ENCODE peak calls at places on chromosomes 4 and X, in seven cellular contexts. A is T-helper 2 cell; Q is IMR-90; G is fibroblast of the aortic adventitia; U is PC-3; N is uterus; W is CD8-positive, alpha-beta T cell. K is an unnamed sample.
A peak's percentile ranks its signal among the peaks of the same experiment; 100 is the strongest.

GRCh38 chr4:10196191-10196590 is 79.6 kb upstream of the WDR1 start:
- DNase-seq in W (no peak), Q (no peak), A (no peak), N (no peak), U (no peak), G (no peak), K (no peak)

GRCh38 chr4:126440297-126440696 is 1125.5 kb downstream of the FAT4 start:
- DNase-seq in A (no peak), N (no peak), W (no peak), Q (no peak), U (no peak), G (no peak), K (no peak)

GRCh38 chr4:5389756-5390155 is 318.6 kb downstream of the EVC2 start:
- DNase-seq in W (no peak), A (no peak), U (no peak), N (no peak), Q (no peak), G (no peak), K (no peak)

GRCh38 chr4:143375326-143376073 is 38.8 kb downstream of the GAB1 start:
- DNase-seq in U (peak; percentile 55), Q (no peak), W (no peak), A (peak; percentile 35), N (no peak), G (no peak), K (peak; percentile 8)

GRCh38 chrX:153641575-153642312 is 5.3 kb upstream of the DUSP9 start:
- DNase-seq in G (no peak), A (no peak), U (no peak), Q (no peak), W (no peak), N (no peak), K (no peak)

GRCh38 chr4:7876096-7876993 is 63.3 kb downstream of the AFAP1 start:
- DNase-seq in G (peak; percentile 64), N (peak; percentile 55), Q (peak; percentile 73), W (peak; percentile 41), U (no peak), A (peak; percentile 66), K (no peak)

GRCh38 chrX:45352588-45352987 is 151.9 kb upstream of the DIPK2B start:
- DNase-seq in G (peak; percentile 16), Q (no peak), N (no peak), U (no peak), W (no peak), A (no peak), K (no peak)

GRCh38 chr4:146959692-146960091 is 14.0 kb upstream of the TTC29 start:
- DNase-seq in G (peak; percentile 36), U (peak; percentile 17), A (no peak), Q (peak; percentile 3), N (no peak), W (no peak), K (no peak)

GRCh38 chrX:85927740-85928139 is 119.6 kb downstream of the CHM start:
- DNase-seq in W (no peak), Q (no peak), G (no peak), N (no peak), U (no peak), A (no peak), K (no peak)

GRCh38 chrX:20829665-20830481 is 544.3 kb upstream of the CNKSR2 start:
- DNase-seq in G (peak; percentile 34), Q (no peak), N (no peak), U (peak; percentile 88), A (no peak), W (no peak), K (no peak)